ENCODE peak calls at places on chromosomes 6 and 20, in five cellular contexts. G, R, B, T and N are unnamed samples. For H3K9me3, the result is how much of the 10 kb centered on the place peaks cover.

GRCh38 chr6:22149081-22149480 is 147.8 kb downstream of the PRL start:
- DNase-seq in G (no peak), R (no peak), B (no peak), T (peak), N (no peak)

GRCh38 chr6:107827541-107827940 is 3.4 kb upstream of the SCML4 start:
- DNase-seq in G (no peak), R (no peak), B (no peak), T (no peak), N (no peak)

GRCh38 chr6:166511316-166511715 is 75.2 kb downstream of the RAMACL start:
- DNase-seq in G (no peak), R (no peak), B (no peak), T (peak), N (no peak)

GRCh38 chr6:35552285-35552917 is 39.7 kb upstream of the TULP1 start:
- DNase-seq in G (no peak), R (peak), B (peak), T (no peak), N (no peak)

GRCh38 chr20:64151634-64152530 is 12.4 kb upstream of the MYT1 start:
- DNase-seq in G (no peak), R (no peak), B (no peak), T (no peak), N (no peak)

GRCh38 chr6:25709761-25710160 is 44.8 kb upstream of the SLC17A4 start:
- DNase-seq in G (no peak), R (no peak), B (no peak), T (no peak), N (no peak)

GRCh38 chr6:143498428-143498827 is 13.1 kb downstream of the FUCA2 start:
- DNase-seq in G (no peak), R (no peak), B (no peak), T (no peak), N (no peak)

GRCh38 chr6:156747715-156748114 is 29.5 kb upstream of the ARID1B start:
- DNase-seq in G (no peak), R (no peak), B (no peak), T (no peak), N (no peak)

DNA sequence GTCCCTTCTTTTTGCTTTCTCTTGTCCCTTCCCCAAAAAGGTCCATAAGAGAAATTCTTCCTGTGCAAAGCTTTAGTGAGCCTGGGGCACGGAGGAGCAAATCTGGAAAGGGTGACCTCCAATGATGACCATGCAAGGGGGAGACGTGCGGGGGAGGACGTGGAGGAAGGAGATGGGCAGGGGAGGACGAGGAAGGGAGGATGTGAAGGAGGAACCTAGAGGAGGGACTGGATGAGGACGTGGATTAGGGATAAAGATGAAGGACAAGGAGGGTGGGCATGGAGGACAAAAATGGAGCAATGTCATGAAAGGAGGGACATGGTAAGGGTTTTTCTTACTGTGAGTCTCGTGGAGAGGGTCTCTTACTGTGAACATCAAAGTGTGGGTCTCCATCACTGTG is 139.5 kb downstream of the ERMARD start:
- DNase-seq in G (no peak), R (no peak), B (no peak), T (no peak), N (no peak)
- H3K9me3 ChIP-seq in G (under half), R (under half), B (under half), T (under half), N (under half)

GRCh38 chr20:55761787-55762186 is 243.5 kb downstream of the CBLN4 start:
- DNase-seq in G (no peak), R (no peak), B (no peak), T (no peak), N (no peak)
- H3K9me3 ChIP-seq in G (under half), R (under half), B (under half), T (under half), N (under half)

GRCh38 chr6:81613606-81614005 is 138.9 kb downstream of the TENT5A start:
- DNase-seq in G (no peak), R (no peak), B (no peak), T (peak), N (no peak)
- H3K9me3 ChIP-seq in G (under half), R (under half), B (under half), T (under half), N (under half)

GRCh38 chr20:8640461-8640860 is 428.4 kb upstream of the PLCB4 start:
- DNase-seq in G (no peak), R (no peak), B (no peak), T (no peak), N (no peak)
- H3K9me3 ChIP-seq in G (under half), R (under half), B (under half), T (under half), N (under half)

DNA sequence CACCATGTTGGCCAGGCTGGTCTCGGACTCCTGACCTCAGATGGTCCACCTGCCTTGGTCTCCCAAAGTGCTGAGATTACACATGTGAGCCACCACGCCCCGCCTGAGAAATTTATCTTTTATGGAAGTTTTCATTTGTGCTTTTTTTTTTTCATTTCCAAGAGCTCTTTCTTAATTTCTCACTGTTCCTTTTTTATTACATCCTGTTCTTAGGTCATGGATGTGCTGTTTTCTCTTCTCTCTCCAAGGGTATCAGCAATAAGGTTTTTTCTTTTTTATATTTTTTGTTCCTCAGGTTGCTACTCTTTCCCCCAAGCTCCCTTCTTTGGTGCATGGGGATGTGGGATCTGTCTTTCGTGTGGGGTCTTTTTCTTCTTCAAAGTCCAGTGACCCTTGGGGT is 21.2 kb upstream of the LSM14B start:
- DNase-seq in G (no peak), R (no peak), B (no peak), T (no peak), N (no peak)
- H3K9me3 ChIP-seq in G (under half), R (under half), B (under half), T (under half), N (under half)

GRCh38 chr20:60632420-60633262 is 619.4 kb upstream of the CDH4 start:
- DNase-seq in G (no peak), R (no peak), B (no peak), T (no peak), N (no peak)

GRCh38 chr20:60630609-60631008 is 621.5 kb upstream of the CDH4 start:
- DNase-seq in G (no peak), R (no peak), B (no peak), T (no peak), N (no peak)

GRCh38 chr20:60629206-60629605 is 622.9 kb upstream of the CDH4 start:
- DNase-seq in G (no peak), R (no peak), B (no peak), T (no peak), N (no peak)

GRCh38 chr20:60624066-60624465 is 628.0 kb upstream of the CDH4 start:
- DNase-seq in G (no peak), R (no peak), B (no peak), T (no peak), N (no peak)

GRCh38 chr20:60627751-60628565 is 624.1 kb upstream of the CDH4 start:
- DNase-seq in G (no peak), R (no peak), B (no peak), T (no peak), N (no peak)
- H3K9me3 ChIP-seq in G (under half), R (under half), B (under half), T (under half), N (under half)

DNA sequence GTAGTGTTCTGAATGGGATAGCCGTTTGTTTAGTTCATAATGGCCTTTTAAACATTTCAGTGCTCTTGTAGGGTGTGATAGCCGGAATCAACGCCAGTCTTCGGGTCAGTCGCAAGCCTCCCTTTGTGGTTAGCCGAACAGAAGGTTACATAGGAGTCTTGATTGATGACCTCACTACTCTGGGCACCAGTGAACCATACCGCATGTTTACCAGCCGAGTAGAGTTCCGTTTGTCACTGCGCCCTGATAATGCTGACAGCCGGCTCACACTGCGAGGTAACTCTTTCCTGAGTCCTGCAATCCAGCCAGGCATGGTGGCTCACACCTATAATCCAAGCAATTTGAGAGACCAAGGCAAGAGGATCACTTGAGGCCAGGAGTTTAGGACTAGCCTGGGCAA is 20.4 kb downstream of the MTO1 start:
- DNase-seq in G (no peak), R (no peak), B (no peak), T (no peak), N (no peak)
- H3K9me3 ChIP-seq in G (under half), R (under half), B (under half), T (under half), N (under half)

GRCh38 chr20:30502670-30503069 is 754.8 kb upstream of the DEFB115 start:
- DNase-seq in G (no peak), R (no peak), B (no peak), T (peak), N (no peak)

GRCh38 chr20:30499123-30499522 is 758.3 kb upstream of the DEFB115 start:
- DNase-seq in G (no peak), R (no peak), B (no peak), T (no peak), N (no peak)

GRCh38 chr20:30505566-30505965 is 751.9 kb upstream of the DEFB115 start:
- DNase-seq in G (no peak), R (no peak), B (no peak), T (no peak), N (no peak)

GRCh38 chr20:30503992-30504570 is 753.4 kb upstream of the DEFB115 start:
- DNase-seq in G (no peak), R (no peak), B (no peak), T (no peak), N (no peak)

GRCh38 chr20:30500829-30501440 is 756.5 kb upstream of the DEFB115 start:
- DNase-seq in G (no peak), R (no peak), B (no peak), T (no peak), N (no peak)
- H3K9me3 ChIP-seq in G (under half), R (under half), B (under half), T (under half), N (under half)